ENCODE peak calls at places on chromosomes 7 and 10, in eight cellular contexts. D is OCI-LY7, N is brain microvascular endothelial cell, V is AG20443, U is GF-D8, A is AG09319, R is GM20000, G is AG08396. F is an unnamed sample.

GRCh38 chr7:151245360-151246160 is 2.9 kb downstream of the SMARCD3 start:
- DNase-seq in D (peak; percentile 81), N (no peak), V (peak; percentile 84), U (no peak), A (no peak), R (peak; percentile 92), G (peak; percentile 89), F (no peak)

GRCh38 chr7:2723138-2723850 is 35.3 kb downstream of the AMZ1 start:
- DNase-seq in D (no peak), N (no peak), V (no peak), U (no peak), A (no peak), R (no peak), G (no peak), F (no peak)

GRCh38 chr7:30464231-30464660 is 14.3 kb downstream of the NOD1 start:
- DNase-seq in D (peak; percentile 32), N (no peak), V (no peak), U (peak; percentile 14), A (no peak), R (no peak), G (no peak), F (peak; percentile 61)

GRCh38 chr7:134605978-134606923 is 40.4 kb upstream of the BPGM start:
- DNase-seq in D (peak; percentile 66), N (peak; percentile 53), V (peak; percentile 64), U (no peak), A (no peak), R (peak; percentile 61), G (peak; percentile 43), F (peak; percentile 28)

GRCh38 chr10:22103701-22104100 is 100.2 kb upstream of the DNAJC1 start:
- DNase-seq in D (peak; percentile 16), N (no peak), V (no peak), U (no peak), A (no peak), R (peak; percentile 12), G (no peak), F (no peak)

GRCh38 chr10:102280397-102281015 is 35.2 kb downstream of the GBF1 start:
- DNase-seq in D (no peak), N (peak; percentile 6), V (no peak), U (no peak), A (no peak), R (no peak), G (no peak), F (peak; percentile 26)

GRCh38 chr7:107960306-107960705 is 42.7 kb downstream of the LAMB1 start:
- DNase-seq in D (no peak), N (no peak), V (no peak), U (no peak), A (no peak), R (no peak), G (no peak), F (no peak)

GRCh38 chr7:48171190-48171589 is at the start of gene ABCA13:
- DNase-seq in D (no peak), N (no peak), V (peak; percentile 61), U (peak; percentile 50), A (no peak), R (no peak), G (peak; percentile 16), F (peak; percentile 38)

GRCh38 chr7:129797224-129797789 is 155.5 kb downstream of the UBE2H start:
- DNase-seq in D (no peak), N (no peak), V (no peak), U (no peak), A (no peak), R (no peak), G (no peak), F (no peak)

GRCh38 chr10:110357252-110357780 is 52.6 kb upstream of the SMNDC1 start:
- DNase-seq in D (peak; percentile 38), N (peak; percentile 84), V (peak; percentile 92), U (no peak), A (peak; percentile 87), R (peak; percentile 61), G (peak; percentile 85), F (no peak)

F was measured in MV-4-11.